ENCODE peak calls at places on chromosome 17, in five cellular contexts. X is tibial artery; I is fibroblast of mammary gland; R is activated T-helper 1 cell treated with anti-CD3 and anti-CD28 coated beads, Interleukin-2, amount 50 U/mL, for 16 hours; A is posterior vena cava. E is an unnamed sample.
A peak's percentile ranks its signal among the peaks of the same experiment; 100 is the strongest.

GRCh38 chr17:46964315-46965265 is 14.5 kb downstream of the RPRML start:
- DNase-seq in X (no peak), A (peak; percentile 43), I (peak; percentile 28), R (no peak), E (no peak)

GRCh38 chr17:74924250-74924948 is at the start of gene OTOP2:
- DNase-seq in A (peak; percentile 82), X (peak; percentile 57), R (no peak), I (no peak), E (no peak)

GRCh38 chr17:31297090-31297489 is at the start of gene OMG:
- DNase-seq in X (no peak), R (no peak), A (no peak), I (no peak), E (no peak)

GRCh38 chr17:43914451-43914850 is 7.1 kb upstream of the MPP2 start:
- DNase-seq in A (no peak), R (no peak), X (no peak), I (no peak), E (no peak)

GRCh38 chr17:7404737-7405412 is 978 bp upstream of the TMEM256 start:
- DNase-seq in A (peak; percentile 89), I (peak; percentile 21), X (no peak), R (peak; percentile 44), E (no peak)

GRCh38 chr17:31587462-31587861 is 196.0 kb downstream of the RAB11FIP4 start:
- DNase-seq in X (no peak), I (no peak), R (no peak), A (peak; percentile 19), E (no peak)

GRCh38 chr17:7922499-7923289 is 6.6 kb upstream of the RNF227 start:
- DNase-seq in A (peak; percentile 96), R (peak; percentile 60), X (peak; percentile 85), I (peak; percentile 74), E (peak; percentile 68)

GRCh38 chr17:49061524-49061943 is 64.3 kb downstream of the IGF2BP1 start:
- DNase-seq in X (no peak), I (peak; percentile 9), R (no peak), A (no peak), E (no peak)

GRCh38 chr17:71472809-71473789 is 647.7 kb upstream of the SOX9 start:
- DNase-seq in X (no peak), I (peak; percentile 65), R (no peak), A (no peak), E (no peak)